ENCODE peak calls at places on chromosomes 4 and X, in six cellular contexts. G is adrenal gland, E is esophagus squamous epithelium, H is prostate gland, V is spleen, A is NB4. C is an unnamed sample.

GRCh38 chr4:138832563-138832962 is 183.0 kb upstream of the NOCT start:
- DNase-seq in H (no peak), V (no peak), A (no peak), G (no peak), E (no peak), C (no peak)

GRCh38 chrX:45344597-45344996 is 143.9 kb upstream of the DIPK2B start:
- DNase-seq in H (no peak), A (no peak), V (no peak), G (no peak), E (no peak), C (no peak)

GRCh38 chr4:169565606-169566351 is 46.6 kb downstream of the NEK1 start:
- DNase-seq in V (no peak), A (no peak), E (no peak), H (no peak), G (no peak), C (no peak)

GRCh38 chrX:18415386-18415785 is 10.0 kb upstream of the CDKL5 start:
- DNase-seq in H (no peak), E (no peak), V (no peak), G (peak; percentile 49), A (no peak), C (no peak)

GRCh38 chrX:48617542-48618340 is 20.4 kb downstream of the WDR13 start:
- DNase-seq in G (peak; percentile 62), V (no peak), A (peak; percentile 41), H (no peak), E (no peak), C (peak; percentile 61)

GRCh38 chrX:10507181-10507580 is 113.2 kb downstream of the MID1 start:
- DNase-seq in E (no peak), V (no peak), A (no peak), H (no peak), G (no peak), C (no peak)

GRCh38 chr4:88706574-88706973 is 8.9 kb upstream of the NAP1L5 start:
- DNase-seq in A (peak; percentile 3), E (no peak), G (peak; percentile 74), V (no peak), H (peak; percentile 49), C (no peak)

GRCh38 chrX:2500681-2501151 is at the start of the genes DHRSX and ZBED1:
- DNase-seq in G (no peak), H (no peak), A (peak; percentile 48), E (no peak), V (peak; percentile 93), C (peak; percentile 88)

GRCh38 chr4:54958236-54958635 is 167.2 kb downstream of the KDR start:
- DNase-seq in E (no peak), V (no peak), G (no peak), A (no peak), H (no peak), C (no peak)

GRCh38 chr4:132513491-132513890 is 635.6 kb upstream of the PCDH10 start:
- DNase-seq in G (no peak), H (no peak), A (no peak), E (no peak), V (no peak), C (no peak)

GRCh38 chrX:116246261-116246660 is 75.7 kb downstream of the AGTR2 start:
- DNase-seq in H (no peak), A (no peak), V (no peak), E (no peak), G (no peak), C (no peak)

GRCh38 chr4:78512357-78512920 is 39.1 kb upstream of the ANXA3 start:
- DNase-seq in H (peak; percentile 36), V (no peak), G (no peak), A (no peak), E (no peak), C (no peak)

GRCh38 chr4:106694232-106694631 is 325.7 kb upstream of the GIMD1 start:
- DNase-seq in V (no peak), H (no peak), A (no peak), G (no peak), E (no peak), C (no peak)

GRCh38 chr4:166594326-166594946 is 639.9 kb downstream of the SPOCK3 start:
- DNase-seq in H (no peak), V (no peak), G (no peak), A (peak; percentile 32), E (no peak), C (no peak)

GRCh38 chrX:53374222-53374820 is 48.1 kb downstream of the SMC1A start:
- DNase-seq in A (peak; percentile 77), E (no peak), H (no peak), G (no peak), V (no peak), C (no peak)

GRCh38 chr4:145679991-145680455 is at the start of gene C4orf51:
- DNase-seq in H (peak; percentile 4), G (no peak), A (no peak), V (no peak), E (no peak), C (no peak)

GRCh38 chrX:8743126-8743732 is 11.3 kb upstream of the ANOS1 start:
- DNase-seq in V (peak; percentile 85), E (no peak), G (peak; percentile 70), H (peak; percentile 16), A (peak; percentile 59), C (peak; percentile 88)

GRCh38 chrX:8749697-8750096 is 17.8 kb upstream of the ANOS1 start:
- DNase-seq in E (no peak), G (no peak), H (no peak), V (no peak), A (no peak), C (no peak)

GRCh38 chrX:8748855-8749254 is 16.9 kb upstream of the ANOS1 start:
- DNase-seq in A (peak; percentile 39), H (no peak), G (no peak), E (no peak), V (no peak), C (no peak)
- TF ChIP-seq CTCF in A (peak; percentile 55), H (peak; percentile 39), G (no peak), E (peak; percentile 25), V (peak; percentile 43), C (no peak)

DNA sequence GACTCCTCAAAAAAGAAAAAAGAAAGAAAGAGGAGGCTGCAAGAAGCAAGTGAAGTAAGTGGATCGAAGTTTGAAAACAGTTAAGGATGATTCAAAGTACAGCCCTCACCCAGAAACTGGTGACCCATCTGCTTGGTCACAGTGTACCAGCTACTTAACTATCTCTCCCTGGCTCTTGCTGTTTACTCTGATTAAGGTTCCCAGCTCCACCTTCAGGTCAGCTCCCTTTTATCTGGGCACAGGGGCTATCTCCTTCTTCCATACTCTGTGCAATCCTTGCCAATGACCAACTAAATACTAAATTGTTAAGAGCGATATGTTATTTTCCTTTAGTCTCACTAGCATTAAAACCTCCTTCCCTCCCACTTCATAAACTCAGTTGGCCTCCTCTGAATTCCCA is 81.5 kb upstream of the SMIM10 start:
- DNase-seq in H (no peak), A (no peak), G (no peak), E (no peak), V (no peak), C (no peak)
- TF ChIP-seq POLR2A in H (no peak), A (no peak), G (no peak), E (no peak), V (no peak), C (no peak)

DNA sequence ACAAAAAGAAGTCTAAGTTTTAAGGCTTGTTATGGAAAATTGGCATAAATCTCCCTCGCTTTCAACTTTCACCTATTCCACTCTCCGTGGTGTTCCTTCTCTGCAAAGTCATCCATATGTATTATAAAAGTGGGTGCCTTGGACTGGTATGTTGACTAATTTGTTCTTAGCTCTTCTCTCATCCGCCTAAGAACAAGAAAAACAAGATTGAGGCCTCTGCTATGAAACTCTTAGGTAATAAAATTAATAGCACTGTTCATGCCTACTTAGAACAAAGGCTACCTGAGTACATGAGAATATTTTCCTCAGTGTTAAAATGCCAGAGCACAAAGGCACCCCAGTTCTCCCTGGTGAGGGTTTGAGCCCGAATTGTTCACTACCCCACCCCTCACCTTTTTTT is 1.3 kb downstream of the CNGA1 start:
- DNase-seq in G (no peak), E (no peak), A (no peak), V (no peak), H (no peak), C (no peak)
- TF ChIP-seq CTCF in G (no peak), E (no peak), A (no peak), V (no peak), H (no peak), C (no peak)

GRCh38 chrX:39852496-39852895 is 245.3 kb downstream of the BCOR start:
- DNase-seq in A (no peak), E (no peak), G (no peak), V (no peak), H (no peak), C (no peak)

GRCh38 chrX:39856472-39857121 is 241.2 kb downstream of the BCOR start:
- DNase-seq in E (no peak), G (no peak), A (peak; percentile 43), H (no peak), V (no peak), C (no peak)

GRCh38 chrX:39855748-39856129 is 242.0 kb downstream of the BCOR start:
- DNase-seq in G (no peak), H (no peak), E (peak; percentile 7), V (no peak), A (peak; percentile 77), C (no peak)

GRCh38 chrX:39853417-39853816 is 244.3 kb downstream of the BCOR start:
- DNase-seq in A (no peak), E (no peak), V (no peak), H (no peak), G (no peak), C (no peak)

GRCh38 chrX:39854772-39855747 is 242.7 kb downstream of the BCOR start:
- DNase-seq in H (no peak), E (no peak), V (no peak), A (peak; percentile 88), G (no peak), C (no peak)
- TF ChIP-seq POLR2A in H (no peak), E (no peak), V (no peak), A (no peak), G (no peak), C (no peak)

GRCh38 chr4:93710101-93710846 is 118.3 kb upstream of the ATOH1 start:
- DNase-seq in A (peak; percentile 8), H (no peak), E (no peak), V (no peak), G (no peak), C (no peak)
- TF ChIP-seq CTCF in A (no peak), H (no peak), E (peak; percentile 37), V (no peak), G (no peak), C (no peak)

GRCh38 chr4:126860308-126860707 is 772.4 kb upstream of the INTU start:
- DNase-seq in V (no peak), H (no peak), A (no peak), E (no peak), G (no peak), C (no peak)

GRCh38 chr4:126856906-126857305 is 775.9 kb upstream of the INTU start:
- DNase-seq in G (no peak), A (no peak), E (no peak), H (no peak), V (no peak), C (no peak)

GRCh38 chr4:126859314-126859713 is 773.4 kb upstream of the INTU start:
- DNase-seq in H (no peak), E (no peak), V (no peak), G (no peak), A (no peak), C (no peak)

DNA sequence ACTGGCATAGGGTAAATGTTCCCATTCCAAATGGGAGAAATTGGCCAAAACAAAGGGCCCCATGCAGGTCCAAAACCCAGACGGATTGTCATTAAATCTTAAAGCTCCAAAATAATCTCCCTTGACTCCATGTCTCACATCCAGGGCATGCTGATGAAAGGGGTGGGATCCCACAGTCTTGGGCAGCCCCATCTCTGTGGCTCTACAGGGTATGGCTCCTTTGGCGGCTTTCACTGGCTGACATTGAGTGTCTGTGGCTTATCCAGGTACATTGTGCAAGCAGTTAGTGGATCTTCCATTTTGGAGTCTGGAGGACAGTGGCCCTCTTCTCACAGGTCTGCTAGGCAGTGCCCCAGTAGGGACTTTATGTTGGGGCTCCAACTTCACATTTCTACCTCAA is 772.9 kb upstream of the INTU start:
- DNase-seq in H (no peak), V (no peak), A (no peak), E (no peak), G (no peak), C (no peak)
- TF ChIP-seq POLR2A in H (no peak), V (no peak), A (no peak), E (no peak), G (no peak), C (no peak)